ENCODE peak calls at places on chromosomes 2 and 18, in seven cellular contexts. J, P, K, C, H, U and X are unnamed samples.
A peak's percentile ranks its signal among the peaks of the same experiment; 100 is the strongest.

GRCh38 chr2:101464841-101465240 is 10.1 kb downstream of the RFX8 start:
- DNase-seq in J (no peak), P (no peak), K (no peak), C (no peak), H (peak; percentile 53), U (no peak), X (no peak)

GRCh38 chr2:239834143-239834542 is 191.0 kb downstream of the NDUFA10 start:
- DNase-seq in J (no peak), P (no peak), K (no peak), C (no peak), H (no peak), U (peak; percentile 9), X (no peak)

GRCh38 chr2:118433566-118433965 is 345.3 kb downstream of the INSIG2 start:
- DNase-seq in J (no peak), P (no peak), K (no peak), C (no peak), H (peak; percentile 55), U (no peak), X (no peak)

GRCh38 chr2:152134488-152135280 is 35.8 kb upstream of the CACNB4 start:
- DNase-seq in J (no peak), P (no peak), K (no peak), C (no peak), H (peak; percentile 4), U (no peak), X (no peak)

GRCh38 chr2:227677928-227678327 is 11.3 kb downstream of the SCYGR5 start:
- DNase-seq in J (no peak), P (no peak), K (no peak), C (no peak), H (no peak), U (no peak), X (no peak)

GRCh38 chr2:2763998-2764355 is 432.9 kb upstream of the MYT1L start:
- DNase-seq in J (no peak), P (no peak), K (no peak), C (no peak), H (no peak), U (no peak), X (no peak)

GRCh38 chr2:43210125-43210466 is 16.3 kb downstream of the ZFP36L2 start:
- DNase-seq in J (no peak), P (no peak), K (no peak), C (no peak), H (no peak), U (no peak), X (no peak)

GRCh38 chr2:216211141-216211540 is 102.0 kb downstream of the XRCC5 start:
- DNase-seq in J (no peak), P (no peak), K (no peak), C (no peak), H (no peak), U (no peak), X (no peak)

GRCh38 chr18:51255694-51256093 is 58.2 kb upstream of the MEX3C start:
- DNase-seq in J (no peak), P (no peak), K (no peak), C (no peak), H (no peak), U (no peak), X (no peak)

GRCh38 chr18:22141211-22141610 is 28.2 kb upstream of the GATA6 start:
- DNase-seq in J (no peak), P (no peak), K (no peak), C (no peak), H (no peak), U (no peak), X (no peak)

GRCh38 chr2:111667542-111668273 is 216.3 kb downstream of the ANAPC1 start:
- DNase-seq in J (no peak), P (no peak), K (no peak), C (no peak), H (peak; percentile 76), U (peak; percentile 35), X (no peak)

GRCh38 chr18:34158881-34159690 is 65.6 kb downstream of the NOL4 start:
- DNase-seq in J (no peak), P (peak; percentile 99), K (no peak), C (peak; percentile 96), H (peak; percentile 0), U (no peak), X (peak; percentile 94)

GRCh38 chr18:71442830-71443229 is 1101.3 kb downstream of the CBLN2 start:
- DNase-seq in J (no peak), P (peak; percentile 39), K (no peak), C (no peak), H (no peak), U (no peak), X (no peak)

GRCh38 chr18:76973512-76974302 is 151.3 kb downstream of the ZNF236 start:
- DNase-seq in J (no peak), P (no peak), K (no peak), C (no peak), H (no peak), U (no peak), X (no peak)

GRCh38 chr2:121052507-121052906 is 232.5 kb downstream of the TFCP2L1 start:
- DNase-seq in J (no peak), P (no peak), K (no peak), C (peak; percentile 96), H (no peak), U (no peak), X (no peak)

GRCh38 chr2:11368059-11368572 is 23.7 kb upstream of the ROCK2 start:
- DNase-seq in J (no peak), P (no peak), K (no peak), C (no peak), H (no peak), U (no peak), X (no peak)

GRCh38 chr2:133092571-133092970 is 422.6 kb upstream of the LYPD1 start:
- DNase-seq in J (no peak), P (no peak), K (no peak), C (no peak), H (no peak), U (no peak), X (no peak)

GRCh38 chr2:98771771-98772521 is 41.0 kb upstream of the MGAT4A start:
- DNase-seq in J (peak; percentile 32), P (no peak), K (no peak), C (no peak), H (no peak), U (no peak), X (no peak)

GRCh38 chr2:1055014-1055595 is 104.5 kb downstream of the SNTG2 start:
- DNase-seq in J (no peak), P (no peak), K (no peak), C (no peak), H (peak; percentile 4), U (no peak), X (no peak)

GRCh38 chr18:38313851-38314250 is 748.3 kb upstream of the CELF4 start:
- DNase-seq in J (no peak), P (no peak), K (no peak), C (no peak), H (no peak), U (no peak), X (no peak)

GRCh38 chr2:61141151-61141550 is 20.8 kb upstream of the C2orf74 start:
- DNase-seq in J (no peak), P (no peak), K (no peak), C (no peak), H (no peak), U (no peak), X (no peak)

GRCh38 chr2:149715894-149716293 is 128.3 kb upstream of the MMADHC start:
- DNase-seq in J (no peak), P (no peak), K (no peak), C (no peak), H (no peak), U (no peak), X (no peak)

GRCh38 chr2:165109915-165110314 is 93.9 kb downstream of the SCN3A start:
- DNase-seq in J (no peak), P (no peak), K (no peak), C (no peak), H (no peak), U (no peak), X (no peak)

GRCh38 chr2:175815537-175815936 is 186.5 kb downstream of the LNPK start:
- DNase-seq in J (no peak), P (no peak), K (no peak), C (no peak), H (peak; percentile 65), U (no peak), X (no peak)

GRCh38 chr2:226207671-226208070 is 591.9 kb downstream of the IRS1 start:
- DNase-seq in J (no peak), P (no peak), K (no peak), C (no peak), H (no peak), U (no peak), X (no peak)

GRCh38 chr2:158969717-158970521 is 1.5 kb downstream of the TANC1 start:
- DNase-seq in J (no peak), P (no peak), K (no peak), C (no peak), H (peak; percentile 42), U (peak; percentile 42), X (no peak)

GRCh38 chr2:123894167-123894566 is 130.9 kb upstream of the CNTNAP5 start:
- DNase-seq in J (no peak), P (no peak), K (no peak), C (no peak), H (no peak), U (no peak), X (no peak)

GRCh38 chr2:188788621-188789020 is 185.6 kb upstream of the COL3A1 start:
- DNase-seq in J (no peak), P (no peak), K (no peak), C (no peak), H (peak; percentile 80), U (peak; percentile 57), X (no peak)

GRCh38 chr18:62881509-62882016 is 166.2 kb downstream of the PHLPP1 start:
- DNase-seq in J (no peak), P (peak; percentile 68), K (no peak), C (peak; percentile 60), H (peak; percentile 88), U (no peak), X (peak; percentile 81)

GRCh38 chr2:230250231-230250630 is 24.7 kb downstream of the SP140 start:
- DNase-seq in J (no peak), P (no peak), K (no peak), C (no peak), H (no peak), U (no peak), X (no peak)

GRCh38 chr2:191051177-191051576 is 37.2 kb upstream of the STAT1 start:
- DNase-seq in J (no peak), P (no peak), K (no peak), C (no peak), H (no peak), U (no peak), X (no peak)

GRCh38 chr2:82675186-82675585 is 1783.9 kb downstream of the SUCLG1 start:
- DNase-seq in J (no peak), P (no peak), K (no peak), C (no peak), H (peak; percentile 45), U (no peak), X (no peak)

GRCh38 chr2:132037527-132038178 is 124.1 kb downstream of the ANKRD30BL start:
- DNase-seq in J (no peak), P (no peak), K (no peak), C (no peak), H (peak; percentile 4), U (no peak), X (no peak)

GRCh38 chr18:42086288-42086687 is 131.3 kb downstream of the PIK3C3 start:
- DNase-seq in J (no peak), P (no peak), K (no peak), C (no peak), H (no peak), U (no peak), X (no peak)

GRCh38 chr2:109135572-109136185 is 6.7 kb downstream of the SH3RF3 start:
- DNase-seq in J (no peak), P (peak; percentile 32), K (no peak), C (peak; percentile 80), H (no peak), U (no peak), X (no peak)